ENCODE peak calls at places on chromosomes 6 and 20, in six cellular contexts. X is MM.1S, M is GM23248, O is hepatocyte, A is HCT116, W is PC-3. Y is an unnamed sample.

GRCh38 chr20:62276448-62276847 is 26.3 kb upstream of the ADRM1 start:
- DNase-seq in X (no peak), M (no peak), O (no peak), A (no peak), W (no peak), Y (no peak)

GRCh38 chr6:50113114-50113857 is 63.6 kb upstream of the DEFB112 start:
- DNase-seq in X (no peak), M (no peak), O (no peak), A (no peak), W (no peak), Y (peak; percentile 50)

GRCh38 chr6:32194825-32195651 is 2.6 kb upstream of the GPSM3 start:
- DNase-seq in X (peak; percentile 47), M (peak; percentile 82), O (peak; percentile 75), A (peak; percentile 57), W (peak; percentile 58), Y (peak; percentile 53)

GRCh38 chr20:51481311-51481997 is 61.1 kb downstream of the NFATC2 start:
- DNase-seq in X (no peak), M (no peak), O (no peak), A (no peak), W (no peak), Y (no peak)

GRCh38 chr6:53651149-53651763 is 14.3 kb downstream of the KLHL31 start:
- DNase-seq in X (peak; percentile 79), M (peak; percentile 88), O (peak; percentile 89), A (peak; percentile 72), W (peak; percentile 90), Y (peak; percentile 81)

GRCh38 chr20:62795023-62795761 is 1.1 kb upstream of the MRGBP start:
- DNase-seq in X (peak; percentile 62), M (peak; percentile 79), O (peak; percentile 77), A (no peak), W (peak; percentile 57), Y (peak; percentile 68)

GRCh38 chr6:117908246-117909107 is 1.4 kb downstream of the SLC35F1 start:
- DNase-seq in X (no peak), M (peak; percentile 4), O (peak; percentile 29), A (no peak), W (no peak), Y (peak; percentile 52)

GRCh38 chr6:151553416-151554158 is 59.8 kb downstream of the CCDC170 start:
- DNase-seq in X (no peak), M (no peak), O (no peak), A (no peak), W (no peak), Y (no peak)

GRCh38 chr6:156687875-156688549 is 89.2 kb upstream of the ARID1B start:
- DNase-seq in X (no peak), M (peak; percentile 62), O (peak; percentile 36), A (peak; percentile 10), W (peak; percentile 44), Y (peak; percentile 56)

GRCh38 chr6:87419266-87419665 is 11.5 kb downstream of the CFAP206 start:
- DNase-seq in X (no peak), M (no peak), O (no peak), A (no peak), W (no peak), Y (no peak)

GRCh38 chr6:149750136-149750609 is 632 bp downstream of the PCMT1 start:
- DNase-seq in X (peak; percentile 21), M (peak; percentile 83), O (peak; percentile 78), A (peak; percentile 31), W (peak; percentile 44), Y (peak; percentile 72)

GRCh38 chr6:144715344-144715743 is 430.2 kb downstream of the UTRN start:
- DNase-seq in X (peak; percentile 77), M (no peak), O (no peak), A (no peak), W (peak; percentile 5), Y (no peak)

GRCh38 chr6:35727935-35728662 is 8.7 kb upstream of the ARMC12 start:
- DNase-seq in X (peak; percentile 94), M (peak; percentile 93), O (peak; percentile 96), A (no peak), W (peak; percentile 87), Y (peak; percentile 84)

GRCh38 chr6:26554669-26555504 is 16.7 kb downstream of the HMGN4 start:
- DNase-seq in X (peak; percentile 89), M (peak; percentile 69), O (peak; percentile 62), A (no peak), W (peak; percentile 76), Y (peak; percentile 69)

GRCh38 chr20:5634894-5635293 is 115.3 kb upstream of the SHLD1 start:
- DNase-seq in X (no peak), M (no peak), O (no peak), A (no peak), W (no peak), Y (no peak)

GRCh38 chr20:54234991-54235390 is 27.1 kb downstream of the PFDN4 start:
- DNase-seq in X (no peak), M (no peak), O (no peak), A (no peak), W (no peak), Y (no peak)

GRCh38 chr6:52512199-52512598 is 64.7 kb downstream of the TRAM2 start:
- DNase-seq in X (no peak), M (peak; percentile 95), O (peak; percentile 71), A (peak; percentile 10), W (peak; percentile 57), Y (no peak)

GRCh38 chr6:6352772-6353171 is 32.3 kb upstream of the F13A1 start:
- DNase-seq in X (no peak), M (no peak), O (no peak), A (no peak), W (no peak), Y (no peak)

GRCh38 chr20:45822863-45823262 is 4.2 kb downstream of the TNNC2 start:
- DNase-seq in X (no peak), M (peak; percentile 75), O (no peak), A (no peak), W (peak; percentile 67), Y (no peak)

GRCh38 chr6:170039156-170040114 is 251.4 kb downstream of the DLL1 start:
- DNase-seq in X (no peak), M (no peak), O (no peak), A (no peak), W (no peak), Y (no peak)

GRCh38 chr6:11367638-11368199 is 135.3 kb upstream of the NEDD9 start:
- DNase-seq in X (no peak), M (no peak), O (peak; percentile 50), A (no peak), W (no peak), Y (peak; percentile 13)

GRCh38 chr6:108914235-108915022 is 66.2 kb downstream of the ARMC2 start:
- DNase-seq in X (no peak), M (peak; percentile 24), O (no peak), A (peak; percentile 32), W (peak; percentile 31), Y (peak; percentile 58)

GRCh38 chr6:11968241-11968806 is 43.8 kb upstream of the HIVEP1 start:
- DNase-seq in X (no peak), M (peak; percentile 5), O (no peak), A (no peak), W (no peak), Y (no peak)

GRCh38 chr20:40954521-40955165 is 74.0 kb upstream of the TOP1 start:
- DNase-seq in X (no peak), M (no peak), O (no peak), A (no peak), W (no peak), Y (no peak)

GRCh38 chr6:149897015-149897697 is 757 bp downstream of the RAET1E start:
- DNase-seq in X (no peak), M (peak; percentile 97), O (no peak), A (peak; percentile 23), W (peak; percentile 83), Y (no peak)

GRCh38 chr6:121394151-121394550 is 41.3 kb upstream of the GJA1 start:
- DNase-seq in X (no peak), M (no peak), O (no peak), A (no peak), W (no peak), Y (no peak)

GRCh38 chr20:10909803-10910202 is 236.0 kb upstream of the JAG1 start:
- DNase-seq in X (no peak), M (no peak), O (no peak), A (no peak), W (no peak), Y (no peak)

GRCh38 chr6:36312854-36313627 is 23.6 kb downstream of the BNIP5 start:
- DNase-seq in X (no peak), M (no peak), O (no peak), A (no peak), W (no peak), Y (no peak)

GRCh38 chr6:88499436-88499835 is 333.3 kb upstream of the CNR1 start:
- DNase-seq in X (no peak), M (no peak), O (no peak), A (no peak), W (no peak), Y (peak; percentile 13)
- TF ChIP-seq EZH2 in X (no peak), M (no peak), O (no peak), A (no peak), W (no peak), Y (no peak)

DNA sequence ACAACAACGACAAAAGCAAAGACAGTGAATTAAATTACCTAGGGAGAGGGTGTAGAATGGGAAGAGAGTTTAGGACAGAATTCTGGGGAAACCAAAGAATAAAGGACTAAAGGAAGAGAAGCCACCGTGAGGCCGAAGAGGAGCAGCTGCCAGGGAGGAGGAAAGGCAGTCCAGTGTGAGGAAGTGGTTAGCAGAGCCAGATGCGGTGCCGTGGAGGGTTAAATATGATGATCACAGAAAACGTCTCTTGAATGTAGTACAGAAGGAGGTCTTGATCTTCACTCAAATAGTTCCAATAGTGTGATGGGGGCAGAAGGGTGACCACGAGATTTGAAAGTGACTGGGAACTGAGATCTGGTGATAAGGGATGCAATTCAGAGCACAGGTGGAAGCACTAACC is 67.7 kb downstream of the TMEM244 start:
- DNase-seq in X (no peak), M (no peak), O (no peak), A (no peak), W (no peak), Y (no peak)
- TF ChIP-seq EZH2phosphoT487 in X (no peak), M (no peak), O (no peak), A (no peak), W (no peak), Y (no peak)

GRCh38 chr6:30881392-30881986 is 2.8 kb upstream of the DDR1 start:
- DNase-seq in X (no peak), M (no peak), O (no peak), A (no peak), W (no peak), Y (peak; percentile 15)
- H3K4me2 ChIP-seq in X (no peak overlapping the region), M (no peak overlapping the region), O (peak overlapping the region; percentile 95), A (peak overlapping the region; percentile 99), W (no peak overlapping the region), Y (peak overlapping the region; percentile 99)

DNA sequence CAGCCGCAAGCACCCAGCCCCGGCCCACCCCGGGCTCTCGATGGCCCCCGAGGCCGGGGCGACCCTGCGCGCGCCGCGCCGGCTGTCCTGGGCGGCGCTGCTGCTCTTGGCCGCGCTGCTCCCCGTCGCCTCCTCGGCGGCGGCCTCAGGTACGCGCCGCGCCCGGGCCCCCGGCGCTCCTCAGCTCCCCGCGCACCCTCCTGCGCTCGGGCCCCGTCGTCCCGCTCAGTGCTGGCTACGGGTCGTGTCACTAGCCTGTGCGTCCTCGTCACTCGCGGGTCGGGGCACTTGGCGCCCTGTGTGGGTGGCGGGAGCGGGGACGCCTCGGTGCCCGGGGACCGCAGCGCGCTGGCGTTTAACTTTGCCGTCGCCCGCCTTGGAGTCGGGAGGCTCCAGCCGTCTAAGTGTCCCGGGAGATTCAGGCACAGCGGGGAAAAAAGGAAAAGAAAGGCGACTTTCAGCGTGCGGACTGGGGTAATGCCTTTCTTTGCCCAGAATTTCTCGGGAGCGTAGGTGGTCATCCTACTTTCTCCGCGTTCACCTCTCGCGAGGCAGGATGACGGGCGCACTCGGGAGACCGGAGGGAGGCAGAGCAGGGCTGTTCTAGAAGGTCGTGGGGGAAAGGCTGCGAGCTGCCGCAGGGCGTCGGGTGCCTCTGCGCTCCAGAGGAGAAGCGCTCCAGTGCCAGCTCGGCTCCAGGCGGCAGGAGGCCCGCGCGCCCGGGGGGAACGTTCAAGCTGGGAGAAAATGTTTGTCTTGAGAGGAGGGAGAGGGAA is 545 bp downstream of the FNDC1 start:
- DNase-seq in X (no peak), M (peak; percentile 84), O (peak; percentile 76), A (no peak), W (no peak), Y (peak; percentile 75)
- TF ChIP-seq EZH2 in X (no peak), M (no peak), O (peak; percentile 49), A (no peak), W (no peak), Y (peak; percentile 91)

Y was measured in neural progenitor cell.